ENCODE peak calls at places on chromosome 18, in nine cellular contexts. Q, G, S, K, D, A, H, Y and M are unnamed samples.

GRCh38 chr18:49041677-49042570 is 91.2 kb upstream of the SMAD7 start:
- DNase-seq in Q (no peak), G (peak; percentile 56), S (peak; percentile 52), K (peak; percentile 67), D (no peak), A (no peak), H (peak; percentile 49), Y (no peak), M (peak; percentile 54)

GRCh38 chr18:71665131-71665530 is 879.0 kb downstream of the CBLN2 start:
- DNase-seq in Q (no peak), G (no peak), S (peak; percentile 10), K (no peak), D (no peak), A (no peak), H (no peak), Y (no peak), M (no peak)

GRCh38 chr18:74980669-74981068 is 228.3 kb downstream of the PTGR3 start:
- DNase-seq in Q (no peak), G (no peak), S (no peak), K (no peak), D (no peak), A (no peak), H (no peak), Y (no peak), M (no peak)

GRCh38 chr18:28494151-28494550 is 317.2 kb upstream of the CDH2 start:
- DNase-seq in Q (no peak), G (no peak), S (no peak), K (no peak), D (no peak), A (no peak), H (no peak), Y (no peak), M (no peak)

GRCh38 chr18:49910019-49910418 is 96.7 kb upstream of the ACAA2 start:
- DNase-seq in Q (no peak), G (no peak), S (no peak), K (no peak), D (no peak), A (no peak), H (no peak), Y (no peak), M (no peak)

GRCh38 chr18:33440011-33440383 is 524 bp downstream of the CCDC178 start:
- DNase-seq in Q (peak; percentile 64), G (peak; percentile 61), S (peak; percentile 46), K (peak; percentile 18), D (no peak), A (peak; percentile 33), H (no peak), Y (no peak), M (no peak)

GRCh38 chr18:40877096-40877495 is 1077.9 kb upstream of the PIK3C3 start:
- DNase-seq in Q (no peak), G (no peak), S (peak; percentile 5), K (no peak), D (no peak), A (no peak), H (no peak), Y (no peak), M (no peak)

GRCh38 chr18:11960743-11961380 is 20.4 kb upstream of the IMPA2 start:
- DNase-seq in Q (no peak), G (no peak), S (no peak), K (no peak), D (no peak), A (peak; percentile 37), H (no peak), Y (no peak), M (no peak)

GRCh38 chr18:55265916-55266488 is 306.7 kb upstream of the CCDC68 start:
- DNase-seq in Q (no peak), G (no peak), S (peak; percentile 75), K (no peak), D (no peak), A (no peak), H (no peak), Y (no peak), M (no peak)

GRCh38 chr18:72086421-72086820 is 457.7 kb downstream of the CBLN2 start:
- DNase-seq in Q (no peak), G (no peak), S (peak; percentile 39), K (no peak), D (no peak), A (no peak), H (no peak), Y (no peak), M (no peak)

GRCh38 chr18:61466736-61467135 is 133.5 kb downstream of the CDH20 start:
- DNase-seq in Q (no peak), G (no peak), S (no peak), K (no peak), D (no peak), A (no peak), H (no peak), Y (no peak), M (no peak)

GRCh38 chr18:69580107-69580506 is 179.4 kb downstream of the DOK6 start:
- DNase-seq in Q (no peak), G (no peak), S (no peak), K (no peak), D (no peak), A (no peak), H (no peak), Y (no peak), M (no peak)

GRCh38 chr18:37689841-37690240 is 124.2 kb upstream of the CELF4 start:
- DNase-seq in Q (no peak), G (no peak), S (no peak), K (no peak), D (no peak), A (no peak), H (no peak), Y (no peak), M (no peak)

GRCh38 chr18:51135361-51135760 is 62.1 kb downstream of the MEX3C start:
- DNase-seq in Q (no peak), G (no peak), S (no peak), K (no peak), D (no peak), A (no peak), H (peak; percentile 32), Y (no peak), M (no peak)

GRCh38 chr18:75112486-75113096 is 96.3 kb downstream of the PTGR3 start:
- DNase-seq in Q (no peak), G (no peak), S (no peak), K (no peak), D (no peak), A (no peak), H (no peak), Y (no peak), M (no peak)

GRCh38 chr18:35497006-35497333 is 790 bp downstream of the INO80C start:
- DNase-seq in Q (no peak), G (peak; percentile 34), S (no peak), K (peak; percentile 59), D (no peak), A (no peak), H (no peak), Y (no peak), M (no peak)

GRCh38 chr18:11500153-11501122 is 109.0 kb upstream of the SLC35G4 start:
- DNase-seq in Q (no peak), G (no peak), S (peak; percentile 82), K (no peak), D (no peak), A (no peak), H (peak; percentile 94), Y (no peak), M (no peak)

GRCh38 chr18:41121116-41121826 is 833.8 kb upstream of the PIK3C3 start:
- DNase-seq in Q (no peak), G (no peak), S (peak; percentile 78), K (no peak), D (no peak), A (no peak), H (no peak), Y (no peak), M (no peak)

GRCh38 chr18:34709104-34709503 is 994 bp upstream of the DTNA start:
- DNase-seq in Q (no peak), G (peak; percentile 65), S (no peak), K (no peak), D (no peak), A (no peak), H (peak; percentile 44), Y (no peak), M (no peak)

DNA sequence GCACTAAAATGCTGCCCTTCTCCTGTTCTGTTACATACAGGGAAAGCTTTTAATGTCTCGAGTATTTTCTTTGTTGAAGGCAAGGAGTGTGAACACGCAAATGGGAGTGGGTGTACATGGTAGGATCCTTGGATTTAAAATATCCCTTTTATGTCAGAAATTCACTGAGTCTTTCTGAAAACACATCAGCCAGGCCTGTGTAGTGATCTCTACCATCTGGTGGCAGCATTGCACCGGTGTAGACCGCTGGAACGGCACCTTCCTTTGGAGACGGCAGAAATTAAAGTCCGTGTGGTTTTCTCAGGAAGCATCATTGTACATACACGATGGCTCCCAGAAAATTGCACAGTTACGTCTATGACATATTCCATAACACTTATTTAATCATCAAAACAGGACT is 515.8 kb downstream of the GALR1 start:
- DNase-seq in Q (no peak), G (no peak), S (no peak), K (peak; percentile 12), D (no peak), A (peak; percentile 19), H (no peak), Y (no peak), M (no peak)
- TF ChIP-seq CTCF in Q (peak; percentile 53), G (no peak), S (no peak), K (no peak), D (peak; percentile 33), A (peak; percentile 47), H (peak; percentile 14), Y (no peak), M (no peak)

DNA sequence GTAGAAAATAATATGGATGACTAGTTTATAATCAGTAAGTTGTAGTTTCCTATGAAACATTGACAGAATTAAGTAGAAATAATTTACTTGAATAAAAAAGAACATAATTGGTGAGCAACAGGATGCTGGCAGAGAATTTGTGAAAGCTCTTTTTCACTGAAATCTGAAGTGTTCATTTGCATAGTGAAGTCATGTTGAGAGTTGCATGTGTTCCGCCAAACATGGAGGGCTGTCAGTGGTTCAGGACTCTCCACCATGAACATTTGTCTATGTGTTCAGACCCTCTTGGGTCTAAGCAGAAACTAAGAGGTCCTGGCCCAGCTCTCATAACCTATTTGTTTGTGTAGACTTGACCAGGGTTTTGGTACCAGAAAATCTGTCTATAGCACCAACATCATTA is 182.5 kb upstream of the LINC00305 start:
- DNase-seq in Q (no peak), G (no peak), S (no peak), K (no peak), D (no peak), A (no peak), H (no peak), Y (no peak), M (no peak)
- H3K9me3 ChIP-seq in Q (no peaks in the 10 kb centered on the region), G (no peaks in the 10 kb centered on the region), S (no peaks in the 10 kb centered on the region), K (no peaks in the 10 kb centered on the region), D (no peaks in the 10 kb centered on the region), A (no peaks in the 10 kb centered on the region), H (no peaks in the 10 kb centered on the region), Y (no peaks in the 10 kb centered on the region), M (no peaks in the 10 kb centered on the region)

DNA sequence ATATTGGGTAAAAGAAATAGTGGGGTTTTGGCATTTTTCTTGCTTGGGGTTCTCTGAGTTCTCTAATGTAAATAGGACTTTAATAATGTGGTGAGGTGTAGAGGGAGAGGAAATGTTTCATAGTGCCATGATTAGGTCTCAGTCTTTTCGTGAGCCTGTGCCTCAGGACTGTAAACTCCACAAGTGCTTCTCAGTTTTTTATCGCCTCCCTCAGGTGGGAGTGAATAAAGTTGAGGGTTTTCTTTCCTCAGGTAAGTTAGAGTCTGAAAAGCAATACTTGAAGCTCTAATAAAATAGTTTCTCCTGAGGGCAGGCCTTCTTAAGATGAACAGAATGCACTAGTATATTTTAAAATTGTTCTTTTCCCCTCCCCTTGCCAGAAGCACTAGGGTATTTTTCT is 243.1 kb upstream of the SETBP1 start:
- DNase-seq in Q (no peak), G (no peak), S (no peak), K (no peak), D (no peak), A (no peak), H (no peak), Y (no peak), M (no peak)
- TF ChIP-seq POLR2A in Q (no peak), G (no peak), S (no peak), K (no peak), D (no peak), A (no peak), H (no peak), Y (no peak), M (no peak)

GRCh38 chr18:23237524-23238151 is 102.4 kb downstream of the CABLES1 start:
- DNase-seq in Q (peak; percentile 79), G (peak; percentile 53), S (peak; percentile 84), K (peak; percentile 61), D (peak; percentile 86), A (peak; percentile 33), H (peak; percentile 33), Y (no peak), M (peak; percentile 35)
- TF ChIP-seq CTCF in Q (peak; percentile 37), G (no peak), S (peak; percentile 66), K (no peak), D (peak; percentile 36), A (peak; percentile 40), H (peak; percentile 20), Y (no peak), M (peak; percentile 33)